ENCODE peak calls at places on chromosomes 4 and X, in six cellular contexts. Z is C1 segment of cervical spinal cord, C is body of pancreas, T is psoas muscle, S is activated T-cell treated with anti-CD3 and anti-CD28 coated beads for 48 hours, M is stromal cell of bone marrow. P is an unnamed sample.
A peak's percentile ranks its signal among the peaks of the same experiment; 100 is the strongest.

GRCh38 chrX:39518451-39519212 is 579.1 kb downstream of the BCOR start:
- DNase-seq in T (peak; percentile 78), Z (peak; percentile 39), S (no peak), M (no peak), C (peak; percentile 66), P (no peak)

GRCh38 chrX:3415011-3415410 is 68.6 kb upstream of the MXRA5 start:
- DNase-seq in S (no peak), C (no peak), Z (no peak), T (no peak), M (no peak), P (no peak)

GRCh38 chr4:37324526-37324925 is 80.0 kb downstream of the NWD2 start:
- DNase-seq in Z (peak; percentile 2), T (no peak), M (no peak), S (no peak), C (no peak), P (no peak)

GRCh38 chr4:122742933-122743829 is 10.7 kb downstream of the BBS12 start:
- DNase-seq in T (no peak), C (no peak), Z (no peak), S (no peak), M (no peak), P (no peak)

GRCh38 chrX:7088968-7089615 is 58.4 kb upstream of the STS start:
- DNase-seq in M (no peak), S (peak; percentile 8), Z (no peak), C (no peak), T (no peak), P (no peak)

GRCh38 chr4:40178672-40179071 is 18.2 kb upstream of the RHOH start:
- DNase-seq in C (peak; percentile 81), Z (no peak), S (no peak), T (no peak), M (no peak), P (no peak)

GRCh38 chr4:44448548-44449443 is at the start of gene KCTD8:
- DNase-seq in Z (peak; percentile 92), M (peak; percentile 40), S (peak; percentile 73), C (peak; percentile 84), T (peak; percentile 95), P (peak; percentile 90)

GRCh38 chrX:49910344-49910743 is 12.1 kb upstream of the CLCN5 start:
- DNase-seq in Z (no peak), C (no peak), T (no peak), M (no peak), S (no peak), P (no peak)

GRCh38 chrX:63658920-63659319 is 126.1 kb downstream of the ARHGEF9 start:
- DNase-seq in C (no peak), S (no peak), Z (no peak), M (no peak), T (no peak), P (no peak)

GRCh38 chrX:3346436-3347329 is at the start of gene MXRA5:
- DNase-seq in M (no peak), Z (no peak), C (peak; percentile 64), S (no peak), T (no peak), P (no peak)

GRCh38 chr4:152516156-152516555 is 19.7 kb downstream of the FBXW7 start:
- DNase-seq in C (no peak), Z (no peak), T (no peak), S (no peak), M (no peak), P (no peak)

GRCh38 chr4:14415146-14415545 is 587.1 kb upstream of the CPEB2 start:
- DNase-seq in M (no peak), S (no peak), Z (no peak), C (no peak), T (no peak), P (peak; percentile 39)

GRCh38 chr4:149754526-149754925 is 61.1 kb downstream of the IQCM start:
- DNase-seq in S (no peak), C (no peak), M (peak; percentile 16), Z (no peak), T (no peak), P (no peak)

GRCh38 chrX:53263597-53264094 is 17.7 kb downstream of the IQSEC2 start:
- DNase-seq in C (no peak), M (peak; percentile 27), S (peak; percentile 42), Z (no peak), T (no peak), P (peak; percentile 73)

GRCh38 chr4:21845663-21846062 is 102.9 kb downstream of the KCNIP4 start:
- DNase-seq in S (no peak), T (no peak), C (no peak), Z (no peak), M (peak; percentile 20), P (no peak)

GRCh38 chr4:25158817-25159216 is 1.4 kb downstream of the SEPSECS start:
- DNase-seq in T (no peak), C (no peak), Z (no peak), M (no peak), S (no peak), P (no peak)

GRCh38 chr4:140049924-140050681 is 103.9 kb downstream of the MAML3 start:
- DNase-seq in C (no peak), T (no peak), S (no peak), Z (peak; percentile 31), M (no peak), P (peak; percentile 79)

GRCh38 chr4:151719045-151719743 is 41.6 kb downstream of the GATB start:
- DNase-seq in S (no peak), C (no peak), T (no peak), Z (no peak), M (no peak), P (no peak)

GRCh38 chr4:19372365-19372764 is 879.3 kb upstream of the SLIT2 start:
- DNase-seq in Z (no peak), M (no peak), S (no peak), C (no peak), T (no peak), P (no peak)

GRCh38 chr4:188374870-188375269 is 235.6 kb downstream of the TRIML1 start:
- DNase-seq in M (no peak), S (no peak), Z (no peak), T (no peak), C (no peak), P (no peak)